ENCODE peak calls at places on chromosomes 4 and X, in eight cellular contexts. V, Z, H, X, C, O, F and L are unnamed samples.

GRCh38 chrX:44980403-44980802 is 107.4 kb downstream of the KDM6A start:
- DNase-seq in F (no peak), H (no peak), X (no peak), Z (no peak), O (no peak), V (no peak), C (no peak), L (no peak)

GRCh38 chr4:127379499-127379898 is 253.3 kb upstream of the INTU start:
- DNase-seq in H (no peak), Z (no peak), F (no peak), C (no peak), X (no peak), V (no peak), O (no peak), L (no peak)

GRCh38 chr4:139210486-139210885 is 33.5 kb upstream of the ELF2 start:
- DNase-seq in O (no peak), F (no peak), X (no peak), Z (no peak), H (peak; percentile 75), V (no peak), C (no peak), L (no peak)

GRCh38 chr4:115054836-115055235 is 58.6 kb downstream of the NDST4 start:
- DNase-seq in H (peak; percentile 61), F (no peak), Z (no peak), O (no peak), V (no peak), C (no peak), X (no peak), L (no peak)

GRCh38 chr4:2933566-2934076 is 29.6 kb downstream of the NOP14 start:
- DNase-seq in V (no peak), F (no peak), C (no peak), O (no peak), H (no peak), Z (no peak), X (no peak), L (no peak)

GRCh38 chr4:41853973-41854372 is 81.3 kb upstream of the TMEM33 start:
- DNase-seq in H (no peak), V (no peak), F (no peak), O (no peak), X (no peak), C (no peak), Z (no peak), L (no peak)

GRCh38 chr4:164935363-164935762 is 42.1 kb downstream of the TRIM61 start:
- DNase-seq in V (no peak), Z (no peak), C (no peak), F (no peak), X (no peak), H (peak; percentile 68), O (no peak), L (no peak)

GRCh38 chr4:79198886-79199591 is 126.8 kb downstream of the NAA11 start:
- DNase-seq in X (peak; percentile 47), Z (no peak), H (no peak), C (no peak), V (no peak), O (no peak), F (no peak), L (no peak)

GRCh38 chr4:76590847-76591281 is 155.8 kb downstream of the SHROOM3 start:
- DNase-seq in Z (no peak), F (no peak), C (no peak), O (no peak), X (no peak), V (no peak), H (no peak), L (no peak)

GRCh38 chr4:47505666-47506065 is 20.6 kb downstream of the ATP10D start:
- DNase-seq in V (no peak), Z (no peak), F (no peak), X (no peak), C (no peak), O (no peak), H (no peak), L (no peak)

GRCh38 chrX:70033348-70033747 is 16.4 kb downstream of the AWAT2 start:
- DNase-seq in H (peak; percentile 52), Z (peak; percentile 1), V (no peak), O (peak; percentile 39), X (peak; percentile 32), C (no peak), F (peak; percentile 28), L (peak; percentile 52)

GRCh38 chrX:107548775-107549174 is 79.5 kb upstream of the PRPS1 start:
- DNase-seq in X (no peak), C (no peak), Z (no peak), V (no peak), H (no peak), F (no peak), O (no peak), L (no peak)

GRCh38 chrX:110318664-110318968 is 731 bp upstream of the AMMECR1 start:
- DNase-seq in V (no peak), C (no peak), H (no peak), X (no peak), Z (no peak), O (no peak), F (no peak), L (no peak)

GRCh38 chr4:7741946-7742806 is 197.5 kb downstream of the AFAP1 start:
- DNase-seq in Z (no peak), O (no peak), X (no peak), V (no peak), C (no peak), F (no peak), H (no peak), L (no peak)

GRCh38 chr4:45215976-45216542 is 489.7 kb upstream of the GNPDA2 start:
- DNase-seq in H (no peak), V (no peak), C (no peak), F (no peak), Z (no peak), O (no peak), X (no peak), L (peak; percentile 51)

GRCh38 chr4:33302298-33302697 is 2582.1 kb downstream of the PCDH7 start:
- DNase-seq in Z (no peak), H (no peak), F (no peak), C (no peak), O (no peak), X (no peak), V (no peak), L (no peak)

GRCh38 chr4:158861281-158861680 is 92.5 kb downstream of the FNIP2 start:
- DNase-seq in X (no peak), Z (no peak), H (no peak), O (no peak), F (no peak), V (no peak), C (no peak), L (no peak)

GRCh38 chr4:27397886-27398285 is 537.2 kb downstream of the STIM2 start:
- DNase-seq in X (no peak), F (no peak), H (no peak), O (no peak), C (no peak), V (no peak), Z (no peak), L (no peak)

GRCh38 chrX:40300286-40300890 is 202.6 kb upstream of the BCOR start:
- DNase-seq in X (no peak), O (peak; percentile 32), H (no peak), C (no peak), Z (no peak), V (no peak), F (peak; percentile 24), L (no peak)

GRCh38 chrX:103830848-103831247 is 1.2 kb downstream of the RAB9B start:
- DNase-seq in H (no peak), V (no peak), O (no peak), X (no peak), F (no peak), C (no peak), Z (no peak), L (no peak)

GRCh38 chrX:21757960-21758359 is at the start of gene SMPX:
- DNase-seq in O (no peak), H (no peak), F (no peak), C (no peak), X (no peak), Z (no peak), V (no peak), L (no peak)

GRCh38 chrX:20515841-20516461 is 249.2 kb upstream of the RPS6KA3 start:
- DNase-seq in O (peak; percentile 51), Z (no peak), H (peak; percentile 57), F (peak; percentile 7), C (no peak), X (peak; percentile 40), V (peak; percentile 18), L (no peak)

GRCh38 chrX:121579016-121579760 is 531.8 kb downstream of the GLUD2 start:
- DNase-seq in V (no peak), F (no peak), C (no peak), O (no peak), H (peak; percentile 50), Z (no peak), X (no peak), L (no peak)

GRCh38 chr4:145935253-145936141 is 3.1 kb downstream of the ZNF827 start:
- DNase-seq in H (no peak), O (peak; percentile 21), V (peak; percentile 4), F (peak; percentile 6), X (peak; percentile 10), C (no peak), Z (peak; percentile 6), L (peak; percentile 35)